ENCODE peak calls at places on chromosomes 16 and 17, in eight cellular contexts. One of them, this sample, is unnamed.

GRCh38 chr16:21300309-21301167 is 22.4 kb upstream of the CRYM start:
- DNase-seq in GM12878: peak
- DNase-seq in HCT116: peak
- DNase-seq in endothelial cell of umbilical vein: peak
- DNase-seq in H1: peak
- DNase-seq in A549: peak
- DNase-seq in HepG2: peak
- DNase-seq in K562: peak
- DNase-seq in this sample: peak

GRCh38 chr16:59878479-59878878 is 1144.4 kb upstream of the GOT2 start:
- DNase-seq in GM12878: no peak
- DNase-seq in HCT116: no peak
- DNase-seq in endothelial cell of umbilical vein: peak
- DNase-seq in H1: no peak
- DNase-seq in A549: peak
- DNase-seq in HepG2: no peak
- DNase-seq in K562: no peak
- DNase-seq in this sample: no peak

GRCh38 chr16:4316732-4317461 is 1.0 kb downstream of the GLIS2 start:
- DNase-seq in GM12878: no peak
- DNase-seq in HCT116: no peak
- DNase-seq in endothelial cell of umbilical vein: peak
- DNase-seq in H1: peak
- DNase-seq in A549: peak
- DNase-seq in HepG2: no peak
- DNase-seq in K562: no peak
- DNase-seq in this sample: no peak

GRCh38 chr17:45225964-45226530 is 4.4 kb downstream of the FMNL1 start:
- DNase-seq in GM12878: peak
- DNase-seq in HCT116: no peak
- DNase-seq in endothelial cell of umbilical vein: peak
- DNase-seq in H1: no peak
- DNase-seq in A549: peak
- DNase-seq in HepG2: no peak
- DNase-seq in K562: peak
- DNase-seq in this sample: peak

GRCh38 chr17:78857266-78857665 is 16.7 kb upstream of the USP36 start:
- DNase-seq in GM12878: no peak
- DNase-seq in HCT116: no peak
- DNase-seq in endothelial cell of umbilical vein: no peak
- DNase-seq in H1: no peak
- DNase-seq in A549: no peak
- DNase-seq in HepG2: no peak
- DNase-seq in K562: no peak
- DNase-seq in this sample: no peak

GRCh38 chr16:65600629-65601028 is 478.8 kb upstream of the CDH11 start:
- DNase-seq in GM12878: no peak
- DNase-seq in HCT116: no peak
- DNase-seq in endothelial cell of umbilical vein: no peak
- DNase-seq in H1: no peak
- DNase-seq in A549: no peak
- DNase-seq in HepG2: no peak
- DNase-seq in K562: no peak
- DNase-seq in this sample: no peak

GRCh38 chr17:9115446-9116265 is 94.3 kb downstream of the NTN1 start:
- DNase-seq in GM12878: no peak
- DNase-seq in HCT116: no peak
- DNase-seq in endothelial cell of umbilical vein: peak
- DNase-seq in H1: peak
- DNase-seq in A549: peak
- DNase-seq in HepG2: peak
- DNase-seq in K562: peak
- DNase-seq in this sample: peak

GRCh38 chr17:21129023-21129681 is 2.4 kb downstream of the DHRS7B start:
- DNase-seq in GM12878: no peak
- DNase-seq in HCT116: no peak
- DNase-seq in endothelial cell of umbilical vein: peak
- DNase-seq in H1: no peak
- DNase-seq in A549: peak
- DNase-seq in HepG2: peak
- DNase-seq in K562: no peak
- DNase-seq in this sample: peak

GRCh38 chr17:65593870-65594584 is 32.6 kb upstream of the AXIN2 start:
- DNase-seq in GM12878: no peak
- DNase-seq in HCT116: no peak
- DNase-seq in endothelial cell of umbilical vein: no peak
- DNase-seq in H1: no peak
- DNase-seq in A549: no peak
- DNase-seq in HepG2: no peak
- DNase-seq in K562: no peak
- DNase-seq in this sample: no peak

GRCh38 chr16:11636172-11636721 is 32.0 kb upstream of the SNN start:
- DNase-seq in GM12878: no peak
- DNase-seq in HCT116: no peak
- DNase-seq in endothelial cell of umbilical vein: no peak
- DNase-seq in H1: peak
- DNase-seq in A549: no peak
- DNase-seq in HepG2: peak
- DNase-seq in K562: no peak
- DNase-seq in this sample: no peak

GRCh38 chr17:65749479-65749878 is 188.0 kb upstream of the AXIN2 start:
- DNase-seq in GM12878: no peak
- DNase-seq in HCT116: peak
- DNase-seq in endothelial cell of umbilical vein: no peak
- DNase-seq in H1: no peak
- DNase-seq in A549: peak
- DNase-seq in HepG2: peak
- DNase-seq in K562: no peak
- DNase-seq in this sample: no peak

GRCh38 chr17:46030752-46031151 is 31.7 kb downstream of the STH start:
- DNase-seq in GM12878: no peak
- DNase-seq in HCT116: no peak
- DNase-seq in endothelial cell of umbilical vein: no peak
- DNase-seq in H1: no peak
- DNase-seq in A549: no peak
- DNase-seq in HepG2: no peak
- DNase-seq in K562: no peak
- DNase-seq in this sample: no peak

GRCh38 chr17:19264681-19265080 is 27.5 kb downstream of the EPN2 start:
- DNase-seq in GM12878: no peak
- DNase-seq in HCT116: no peak
- DNase-seq in endothelial cell of umbilical vein: peak
- DNase-seq in H1: no peak
- DNase-seq in A549: no peak
- DNase-seq in HepG2: no peak
- DNase-seq in K562: no peak
- DNase-seq in this sample: no peak
- TF ChIP-seq CTCF in GM12878: no peak
- TF ChIP-seq CTCF in HCT116: no peak
- TF ChIP-seq CTCF in endothelial cell of umbilical vein: no peak
- TF ChIP-seq CTCF in H1: no peak
- TF ChIP-seq CTCF in A549: no peak
- TF ChIP-seq CTCF in HepG2: no peak
- TF ChIP-seq CTCF in K562: no peak
- TF ChIP-seq CTCF in this sample: no peak

GRCh38 chr16:56932588-56933265 is 785 bp downstream of the HERPUD1 start:
- DNase-seq in GM12878: no peak
- DNase-seq in HCT116: peak
- DNase-seq in endothelial cell of umbilical vein: peak
- DNase-seq in H1: peak
- DNase-seq in A549: peak
- DNase-seq in HepG2: peak
- DNase-seq in K562: peak
- DNase-seq in this sample: peak
- TF ChIP-seq POLR2A in GM12878: peak
- TF ChIP-seq POLR2A in HCT116: no peak
- TF ChIP-seq POLR2A in endothelial cell of umbilical vein: no peak
- TF ChIP-seq POLR2A in H1: peak
- TF ChIP-seq POLR2A in A549: no peak
- TF ChIP-seq POLR2A in HepG2: peak
- TF ChIP-seq POLR2A in K562: no peak
- TF ChIP-seq POLR2A in this sample: no peak

GRCh38 chr17:82586576-82587233 is 61.5 kb downstream of the WDR45B start:
- DNase-seq in GM12878: no peak
- DNase-seq in HCT116: no peak
- DNase-seq in endothelial cell of umbilical vein: no peak
- DNase-seq in H1: no peak
- DNase-seq in A549: no peak
- DNase-seq in HepG2: no peak
- DNase-seq in K562: no peak
- DNase-seq in this sample: no peak

GRCh38 chr17:82582709-82583108 is 63.2 kb downstream of the FOXK2 start:
- DNase-seq in GM12878: no peak
- DNase-seq in HCT116: no peak
- DNase-seq in endothelial cell of umbilical vein: no peak
- DNase-seq in H1: no peak
- DNase-seq in A549: no peak
- DNase-seq in HepG2: no peak
- DNase-seq in K562: no peak
- DNase-seq in this sample: no peak

GRCh38 chr17:82583720-82584234 is 64.2 kb downstream of the FOXK2 start:
- DNase-seq in GM12878: no peak
- DNase-seq in HCT116: no peak
- DNase-seq in endothelial cell of umbilical vein: no peak
- DNase-seq in H1: no peak
- DNase-seq in A549: no peak
- DNase-seq in HepG2: no peak
- DNase-seq in K562: no peak
- DNase-seq in this sample: no peak

GRCh38 chr17:82577300-82577699 is 57.8 kb downstream of the FOXK2 start:
- DNase-seq in GM12878: no peak
- DNase-seq in HCT116: no peak
- DNase-seq in endothelial cell of umbilical vein: no peak
- DNase-seq in H1: no peak
- DNase-seq in A549: no peak
- DNase-seq in HepG2: no peak
- DNase-seq in K562: no peak
- DNase-seq in this sample: no peak

DNA sequence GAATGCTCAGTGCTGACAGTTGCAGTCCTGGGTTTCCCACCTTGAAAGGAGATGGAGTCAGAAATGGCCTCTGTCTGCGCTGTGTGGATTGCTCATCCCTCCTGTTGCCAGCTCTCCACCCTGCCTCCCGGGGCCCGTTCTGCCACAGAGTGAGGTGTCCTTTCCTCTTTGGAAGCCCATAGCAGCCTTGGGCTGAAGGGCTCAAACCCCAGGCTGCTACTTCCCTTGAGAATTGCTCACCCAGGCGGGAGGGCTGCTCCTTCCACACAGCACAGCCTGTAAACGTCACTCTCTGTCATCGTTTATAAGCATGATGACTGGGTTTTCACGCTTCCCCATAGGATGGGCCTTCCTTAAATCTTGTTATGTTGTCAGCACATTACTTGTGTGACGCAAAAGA is 62.7 kb downstream of the FOXK2 start:
- DNase-seq in GM12878: no peak
- DNase-seq in HCT116: no peak
- DNase-seq in endothelial cell of umbilical vein: no peak
- DNase-seq in H1: no peak
- DNase-seq in A549: no peak
- DNase-seq in HepG2: no peak
- DNase-seq in K562: no peak
- DNase-seq in this sample: peak
- TF ChIP-seq MAX in GM12878: no peak
- TF ChIP-seq MAX in HCT116: no peak
- TF ChIP-seq MAX in endothelial cell of umbilical vein: no peak
- TF ChIP-seq MAX in H1: no peak
- TF ChIP-seq MAX in A549: no peak
- TF ChIP-seq MAX in HepG2: no peak
- TF ChIP-seq MAX in K562: no peak
- TF ChIP-seq MAX in this sample: no peak

GRCh38 chr17:75003957-75004355 is 8.5 kb upstream of the MRPL58 start:
- DNase-seq in GM12878: no peak
- DNase-seq in HCT116: no peak
- DNase-seq in endothelial cell of umbilical vein: no peak
- DNase-seq in H1: no peak
- DNase-seq in A549: no peak
- DNase-seq in HepG2: no peak
- DNase-seq in K562: no peak
- DNase-seq in this sample: no peak
- TF ChIP-seq CTCF in GM12878: no peak
- TF ChIP-seq CTCF in HCT116: no peak
- TF ChIP-seq CTCF in endothelial cell of umbilical vein: no peak
- TF ChIP-seq CTCF in H1: no peak
- TF ChIP-seq CTCF in A549: no peak
- TF ChIP-seq CTCF in HepG2: no peak
- TF ChIP-seq CTCF in K562: no peak
- TF ChIP-seq CTCF in this sample: no peak

GRCh38 chr17:39209317-39210092 is 9.4 kb downstream of the RPL19 start:
- DNase-seq in GM12878: no peak
- DNase-seq in HCT116: no peak
- DNase-seq in endothelial cell of umbilical vein: peak
- DNase-seq in H1: peak
- DNase-seq in A549: no peak
- DNase-seq in HepG2: no peak
- DNase-seq in K562: peak
- DNase-seq in this sample: peak
- TF ChIP-seq POLR2A in GM12878: peak
- TF ChIP-seq POLR2A in HCT116: no peak
- TF ChIP-seq POLR2A in endothelial cell of umbilical vein: no peak
- TF ChIP-seq POLR2A in H1: no peak
- TF ChIP-seq POLR2A in A549: no peak
- TF ChIP-seq POLR2A in HepG2: no peak
- TF ChIP-seq POLR2A in K562: no peak
- TF ChIP-seq POLR2A in this sample: no peak